ENCODE peak calls at places on chromosomes 3 and 15, in five cellular contexts. One of them, this sample, is unnamed.

GRCh38 chr15:77521206-77521605 is 100.5 kb downstream of the HMG20A start:
- DNase-seq in H9: no peak
- DNase-seq in trophoblast cell: peak; percentile 11
- DNase-seq in neuronal stem cell: no peak
- DNase-seq in H1: no peak
- DNase-seq in this sample: no peak

GRCh38 chr15:70094690-70095311 is 2.9 kb downstream of the TLE3 start:
- DNase-seq in H1: no peak
- DNase-seq in neuronal stem cell: no peak
- DNase-seq in trophoblast cell: no peak
- DNase-seq in H9: no peak
- DNase-seq in this sample: peak; percentile 61

GRCh38 chr3:15666277-15666676 is 64.7 kb downstream of the BTD start:
- DNase-seq in H1: no peak
- DNase-seq in H9: no peak
- DNase-seq in neuronal stem cell: no peak
- DNase-seq in trophoblast cell: no peak
- DNase-seq in this sample: no peak

GRCh38 chr15:62619105-62619504 is 423.4 kb upstream of the TPM1 start:
- DNase-seq in neuronal stem cell: no peak
- DNase-seq in trophoblast cell: no peak
- DNase-seq in H1: no peak
- DNase-seq in H9: no peak
- DNase-seq in this sample: no peak

GRCh38 chr3:168223085-168223484 is 127.4 kb upstream of the GOLIM4 start:
- DNase-seq in trophoblast cell: no peak
- DNase-seq in H1: no peak
- DNase-seq in H9: no peak
- DNase-seq in neuronal stem cell: no peak
- DNase-seq in this sample: no peak

GRCh38 chr3:42780892-42781700 is 8.0 kb upstream of the CCDC13 start:
- DNase-seq in neuronal stem cell: peak; percentile 75
- DNase-seq in H1: no peak
- DNase-seq in H9: no peak
- DNase-seq in trophoblast cell: peak; percentile 45
- DNase-seq in this sample: peak; percentile 81

GRCh38 chr15:47411733-47412530 is 305.4 kb upstream of the SEMA6D start:
- DNase-seq in H1: no peak
- DNase-seq in neuronal stem cell: no peak
- DNase-seq in trophoblast cell: no peak
- DNase-seq in H9: no peak
- DNase-seq in this sample: no peak

GRCh38 chr3:16866447-16867025 is 18.2 kb upstream of the PLCL2 start:
- DNase-seq in neuronal stem cell: no peak
- DNase-seq in H1: no peak
- DNase-seq in trophoblast cell: no peak
- DNase-seq in H9: no peak
- DNase-seq in this sample: peak; percentile 23

GRCh38 chr3:112649478-112649735 is 8.5 kb upstream of the CCDC80 start:
- DNase-seq in H9: no peak
- DNase-seq in H1: no peak
- DNase-seq in neuronal stem cell: no peak
- DNase-seq in trophoblast cell: peak; percentile 23
- DNase-seq in this sample: no peak

GRCh38 chr3:119063471-119063870 is 28.8 kb upstream of the IGSF11 start:
- DNase-seq in H1: no peak
- DNase-seq in neuronal stem cell: no peak
- DNase-seq in trophoblast cell: no peak
- DNase-seq in H9: no peak
- DNase-seq in this sample: no peak

GRCh38 chr3:108493862-108494261 is 16.5 kb downstream of the MYH15 start:
- DNase-seq in neuronal stem cell: no peak
- DNase-seq in H9: peak; percentile 33
- DNase-seq in trophoblast cell: no peak
- DNase-seq in H1: no peak
- DNase-seq in this sample: no peak

GRCh38 chr3:141457624-141458236 is 29.1 kb upstream of the RASA2 start:
- DNase-seq in neuronal stem cell: no peak
- DNase-seq in trophoblast cell: no peak
- DNase-seq in H1: no peak
- DNase-seq in H9: no peak
- DNase-seq in this sample: no peak

GRCh38 chr15:68704496-68705021 is 116.1 kb downstream of the ANP32A start:
- DNase-seq in trophoblast cell: no peak
- DNase-seq in H9: no peak
- DNase-seq in H1: no peak
- DNase-seq in neuronal stem cell: no peak
- DNase-seq in this sample: peak; percentile 27

GRCh38 chr3:194867270-194867983 is 181.7 kb downstream of the FAM43A start:
- DNase-seq in H1: no peak
- DNase-seq in H9: no peak
- DNase-seq in neuronal stem cell: no peak
- DNase-seq in trophoblast cell: no peak
- DNase-seq in this sample: peak; percentile 6

GRCh38 chr15:91021516-91022074 is 799 bp downstream of the VPS33B start:
- DNase-seq in H1: no peak
- DNase-seq in trophoblast cell: no peak
- DNase-seq in H9: no peak
- DNase-seq in neuronal stem cell: no peak
- DNase-seq in this sample: peak; percentile 41

GRCh38 chr3:108518895-108519294 is 8.5 kb upstream of the MYH15 start:
- DNase-seq in neuronal stem cell: no peak
- DNase-seq in trophoblast cell: no peak
- DNase-seq in H9: no peak
- DNase-seq in H1: no peak
- DNase-seq in this sample: no peak

GRCh38 chr15:69576035-69576526 is 123.5 kb downstream of the RPLP1 start:
- DNase-seq in H9: peak; percentile 51
- DNase-seq in trophoblast cell: no peak
- DNase-seq in H1: no peak
- DNase-seq in neuronal stem cell: peak; percentile 17
- DNase-seq in this sample: peak; percentile 32

GRCh38 chr3:114903213-114903612 is 243.9 kb downstream of the ZBTB20 start:
- DNase-seq in H9: no peak
- DNase-seq in H1: no peak
- DNase-seq in trophoblast cell: no peak
- DNase-seq in neuronal stem cell: no peak
- DNase-seq in this sample: no peak

GRCh38 chr15:99059010-99059981 is 45.6 kb upstream of the SYNM start:
- DNase-seq in H9: peak; percentile 85
- DNase-seq in neuronal stem cell: peak; percentile 85
- DNase-seq in H1: peak; percentile 70
- DNase-seq in trophoblast cell: peak; percentile 27
- DNase-seq in this sample: peak; percentile 90

GRCh38 chr3:173410836-173411235 is 13.3 kb downstream of the NLGN1 start:
- DNase-seq in H1: no peak
- DNase-seq in trophoblast cell: no peak
- DNase-seq in neuronal stem cell: no peak
- DNase-seq in H9: no peak
- DNase-seq in this sample: no peak

GRCh38 chr3:133895208-133896001 is at the start of gene RAB6B:
- DNase-seq in neuronal stem cell: peak; percentile 61
- DNase-seq in H1: no peak
- DNase-seq in trophoblast cell: no peak
- DNase-seq in H9: peak; percentile 64
- DNase-seq in this sample: peak; percentile 42

GRCh38 chr3:195259564-195260285 is 11.2 kb downstream of the XXYLT1 start:
- DNase-seq in H9: peak; percentile 88
- DNase-seq in trophoblast cell: peak; percentile 74
- DNase-seq in H1: no peak
- DNase-seq in neuronal stem cell: peak; percentile 90
- DNase-seq in this sample: peak; percentile 96

GRCh38 chr15:99613887-99614642 is 48.3 kb downstream of the MEF2A start:
- DNase-seq in H1: no peak
- DNase-seq in trophoblast cell: peak; percentile 47
- DNase-seq in neuronal stem cell: no peak
- DNase-seq in H9: no peak
- DNase-seq in this sample: peak; percentile 73

GRCh38 chr3:193452338-193452737 is 73.8 kb upstream of the ATP13A5 start:
- DNase-seq in trophoblast cell: no peak
- DNase-seq in neuronal stem cell: no peak
- DNase-seq in H9: no peak
- DNase-seq in H1: no peak
- DNase-seq in this sample: no peak

GRCh38 chr3:42535981-42536784 is 33.7 kb downstream of the VIPR1 start:
- DNase-seq in H1: peak; percentile 59
- DNase-seq in H9: peak; percentile 86
- DNase-seq in trophoblast cell: peak; percentile 37
- DNase-seq in neuronal stem cell: peak; percentile 12
- DNase-seq in this sample: peak; percentile 18

GRCh38 chr15:40330368-40330836 is 6.9 kb downstream of the INAFM2 start:
- DNase-seq in neuronal stem cell: no peak
- DNase-seq in H1: no peak
- DNase-seq in H9: no peak
- DNase-seq in trophoblast cell: no peak
- DNase-seq in this sample: peak; percentile 90

DNA sequence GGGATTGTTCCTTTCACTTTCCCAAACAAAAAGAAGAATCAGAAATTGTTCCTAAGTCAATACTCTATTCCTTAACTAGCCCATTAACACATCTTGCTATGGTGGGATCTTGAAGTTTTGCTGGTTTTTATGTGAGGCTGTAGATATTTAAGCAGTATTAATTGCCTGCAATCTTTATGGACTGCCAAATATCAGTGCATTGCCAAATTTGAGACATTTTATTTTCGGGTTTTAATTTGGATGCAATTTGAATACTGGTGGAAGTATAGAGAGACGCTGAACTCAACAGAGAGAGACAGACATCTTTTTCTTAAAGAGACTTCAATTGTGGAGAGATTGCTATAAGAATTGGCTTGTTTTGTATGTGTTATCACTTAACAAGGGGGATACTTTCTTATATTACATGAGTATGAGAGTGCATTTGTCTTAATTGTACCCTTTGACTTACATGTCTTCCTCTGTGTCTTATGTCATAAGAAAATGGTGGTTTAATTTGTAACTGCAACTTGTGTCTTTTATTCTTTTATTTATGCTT is 10.0 kb downstream of the CADM2 start:
- DNase-seq in neuronal stem cell: no peak
- DNase-seq in H1: no peak
- DNase-seq in H9: no peak
- DNase-seq in trophoblast cell: no peak
- DNase-seq in this sample: no peak
- H3K27ac ChIP-seq in neuronal stem cell: no peak overlapping the region
- H3K27ac ChIP-seq in H1: no peak overlapping the region
- H3K27ac ChIP-seq in H9: no peak overlapping the region
- H3K27ac ChIP-seq in trophoblast cell: no peak overlapping the region
- H3K27ac ChIP-seq in this sample: no peak overlapping the region

GRCh38 chr3:124230928-124231456 is 239.1 kb upstream of the ROPN1 start:
- DNase-seq in H9: no peak
- DNase-seq in trophoblast cell: no peak
- DNase-seq in neuronal stem cell: no peak
- DNase-seq in H1: no peak
- DNase-seq in this sample: no peak

GRCh38 chr3:124230432-124230831 is 238.5 kb upstream of the ROPN1 start:
- DNase-seq in H9: no peak
- DNase-seq in trophoblast cell: no peak
- DNase-seq in neuronal stem cell: no peak
- DNase-seq in H1: no peak
- DNase-seq in this sample: no peak

GRCh38 chr3:124229836-124230235 is 237.9 kb upstream of the ROPN1 start:
- DNase-seq in H1: no peak
- DNase-seq in H9: no peak
- DNase-seq in neuronal stem cell: no peak
- DNase-seq in trophoblast cell: no peak
- DNase-seq in this sample: no peak

GRCh38 chr3:124234852-124235252 is 242.9 kb upstream of the ROPN1 start:
- DNase-seq in H9: no peak
- DNase-seq in H1: no peak
- DNase-seq in neuronal stem cell: no peak
- DNase-seq in trophoblast cell: no peak
- DNase-seq in this sample: no peak

GRCh38 chr3:124235446-124235845 is 243.5 kb upstream of the ROPN1 start:
- DNase-seq in H9: no peak
- DNase-seq in neuronal stem cell: no peak
- DNase-seq in H1: no peak
- DNase-seq in trophoblast cell: no peak
- DNase-seq in this sample: no peak
- H2BK12ac ChIP-seq in H9: no peak overlapping the region
- H2BK12ac ChIP-seq in neuronal stem cell: no peak overlapping the region
- H2BK12ac ChIP-seq in H1: no peak overlapping the region
- H2BK12ac ChIP-seq in trophoblast cell: no peak overlapping the region
- H2BK12ac ChIP-seq in this sample: no peak overlapping the region

GRCh38 chr15:59931642-59932296 is 72.3 kb upstream of the FOXB1 start:
- DNase-seq in neuronal stem cell: no peak
- DNase-seq in trophoblast cell: no peak
- DNase-seq in H9: no peak
- DNase-seq in H1: no peak
- DNase-seq in this sample: no peak
- H3K27me3 ChIP-seq in neuronal stem cell: no peaks in the 10 kb centered on the region
- H3K27me3 ChIP-seq in trophoblast cell: no peaks in the 10 kb centered on the region
- H3K27me3 ChIP-seq in H9: no peaks in the 10 kb centered on the region
- H3K27me3 ChIP-seq in H1: no peaks in the 10 kb centered on the region
- H3K27me3 ChIP-seq in this sample: peaks cover 73% of the 10 kb centered on the region

GRCh38 chr3:180970931-180971330 is 18.6 kb downstream of the DNAJC19 start:
- DNase-seq in H1: no peak
- DNase-seq in trophoblast cell: peak; percentile 90
- DNase-seq in neuronal stem cell: no peak
- DNase-seq in H9: no peak
- DNase-seq in this sample: no peak

GRCh38 chr3:180974286-180974685 is 15.2 kb downstream of the DNAJC19 start:
- DNase-seq in H1: no peak
- DNase-seq in trophoblast cell: no peak
- DNase-seq in neuronal stem cell: no peak
- DNase-seq in H9: no peak
- DNase-seq in this sample: no peak

GRCh38 chr3:180977498-180977897 is 12.0 kb downstream of the DNAJC19 start:
- DNase-seq in H1: no peak
- DNase-seq in trophoblast cell: no peak
- DNase-seq in H9: no peak
- DNase-seq in neuronal stem cell: no peak
- DNase-seq in this sample: no peak

DNA sequence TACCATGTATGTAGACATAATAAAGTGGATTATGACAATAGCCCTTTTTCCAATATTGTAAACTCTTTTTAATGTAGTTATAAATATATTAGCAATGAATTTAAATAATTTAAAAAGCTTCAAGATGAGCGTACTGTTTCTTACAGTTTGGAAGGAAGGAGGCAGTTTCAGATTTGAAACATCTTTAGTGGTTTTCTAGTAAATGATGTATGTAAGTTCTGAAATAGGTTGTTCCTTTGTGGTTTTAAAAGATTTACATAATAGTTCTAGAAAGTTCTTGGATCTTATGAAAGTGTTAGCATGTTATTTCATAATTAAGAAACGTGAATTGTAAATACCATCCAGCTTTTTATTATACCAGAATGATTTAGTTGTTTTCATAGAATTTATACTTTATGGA is 16.0 kb downstream of the DNAJC19 start:
- DNase-seq in neuronal stem cell: no peak
- DNase-seq in H1: no peak
- DNase-seq in trophoblast cell: no peak
- DNase-seq in H9: no peak
- DNase-seq in this sample: no peak
- H3K27ac ChIP-seq in neuronal stem cell: no peak overlapping the region
- H3K27ac ChIP-seq in H1: no peak overlapping the region
- H3K27ac ChIP-seq in trophoblast cell: no peak overlapping the region
- H3K27ac ChIP-seq in H9: no peak overlapping the region
- H3K27ac ChIP-seq in this sample: no peak overlapping the region

GRCh38 chr15:92733934-92734521 is 78.5 kb upstream of the FAM174B start:
- DNase-seq in neuronal stem cell: no peak
- DNase-seq in trophoblast cell: no peak
- DNase-seq in H1: no peak
- DNase-seq in H9: peak; percentile 48
- DNase-seq in this sample: no peak

GRCh38 chr15:92733090-92733933 is 77.7 kb upstream of the FAM174B start:
- DNase-seq in H1: no peak
- DNase-seq in neuronal stem cell: no peak
- DNase-seq in H9: no peak
- DNase-seq in trophoblast cell: no peak
- DNase-seq in this sample: no peak
- H2BK12ac ChIP-seq in H1: peak overlapping the region; percentile 68
- H2BK12ac ChIP-seq in neuronal stem cell: no peak overlapping the region
- H2BK12ac ChIP-seq in H9: no peak overlapping the region
- H2BK12ac ChIP-seq in trophoblast cell: no peak overlapping the region
- H2BK12ac ChIP-seq in this sample: no peak overlapping the region

This sample was measured in mesenchymal stem cell.